ENCODE peak calls at places on chromosomes 1 and 21, in five cellular contexts. E, Q, C, V and B are unnamed samples.

GRCh38 chr1:200890818-200891773 is 3.6 kb upstream of the INAVA start:
- DNase-seq in E (no peak), Q (no peak), C (no peak), V (no peak), B (no peak)

GRCh38 chr1:164586619-164587018 is 27.6 kb downstream of the PBX1 start:
- DNase-seq in E (no peak), Q (no peak), C (no peak), V (no peak), B (no peak)

GRCh38 chr1:67114162-67114561 is 20.6 kb downstream of the C1orf141 start:
- DNase-seq in E (no peak), Q (no peak), C (no peak), V (no peak), B (no peak)

GRCh38 chr1:12525311-12526181 is 92.5 kb downstream of the DHRS3 start:
- DNase-seq in E (peak; percentile 75), Q (no peak), C (peak; percentile 44), V (no peak), B (no peak)

GRCh38 chr1:26020941-26021646 is 481 bp upstream of the EXTL1 start:
- DNase-seq in E (no peak), Q (no peak), C (no peak), V (no peak), B (no peak)

GRCh38 chr1:25907473-25908058 is 1.3 kb upstream of the STMN1 start:
- DNase-seq in E (no peak), Q (no peak), C (no peak), V (no peak), B (no peak)

GRCh38 chr1:113675299-113675698 is 84.0 kb downstream of the PHTF1 start:
- DNase-seq in E (no peak), Q (no peak), C (no peak), V (no peak), B (no peak)

GRCh38 chr1:110135268-110136065 is 14.8 kb upstream of the SLC6A17 start:
- DNase-seq in E (no peak), Q (peak; percentile 61), C (no peak), V (no peak), B (no peak)

GRCh38 chr1:5706239-5706638 is 286.0 kb downstream of the NPHP4 start:
- DNase-seq in E (no peak), Q (no peak), C (no peak), V (no peak), B (no peak)

GRCh38 chr1:232553050-232553754 is 76.7 kb downstream of the SIPA1L2 start:
- DNase-seq in E (peak; percentile 38), Q (peak; percentile 52), C (peak; percentile 76), V (no peak), B (no peak)

GRCh38 chr1:65247419-65248359 is 61.7 kb upstream of the DNAJC6 start:
- DNase-seq in E (no peak), Q (no peak), C (peak; percentile 46), V (no peak), B (no peak)

GRCh38 chr1:183195146-183195571 is 9.1 kb downstream of the LAMC2 start:
- DNase-seq in E (no peak), Q (no peak), C (no peak), V (no peak), B (no peak)

GRCh38 chr1:69946935-69947334 is 258.4 kb downstream of the LRRC40 start:
- DNase-seq in E (no peak), Q (no peak), C (no peak), V (no peak), B (no peak)

GRCh38 chr1:82086739-82087138 is 286.0 kb downstream of the ADGRL2 start:
- DNase-seq in E (no peak), Q (no peak), C (no peak), V (no peak), B (no peak)

GRCh38 chr1:18955442-18956188 is 861 bp downstream of the IFFO2 start:
- DNase-seq in E (no peak), Q (no peak), C (peak; percentile 42), V (peak; percentile 46), B (peak; percentile 63)

GRCh38 chr1:235078927-235079381 is 49.7 kb downstream of the TOMM20 start:
- DNase-seq in E (no peak), Q (no peak), C (no peak), V (no peak), B (no peak)

GRCh38 chr1:31366796-31367195 is 6.1 kb downstream of the FABP3 start:
- DNase-seq in E (no peak), Q (no peak), C (no peak), V (no peak), B (no peak)

GRCh38 chr1:245500546-245500945 is 345.8 kb downstream of the KIF26B start:
- DNase-seq in E (no peak), Q (no peak), C (no peak), V (no peak), B (no peak)

GRCh38 chr1:94560333-94560732 is 18.8 kb upstream of the F3 start:
- DNase-seq in E (no peak), Q (no peak), C (no peak), V (no peak), B (no peak)

GRCh38 chr1:156858555-156858956 is 361 bp downstream of the INSRR start:
- DNase-seq in E (no peak), Q (no peak), C (peak; percentile 84), V (no peak), B (no peak)

GRCh38 chr1:245370905-245371581 is 216.3 kb downstream of the KIF26B start:
- DNase-seq in E (no peak), Q (peak; percentile 7), C (peak; percentile 68), V (no peak), B (no peak)

GRCh38 chr1:26169201-26169600 is 438 bp upstream of the C1orf232 start:
- DNase-seq in E (no peak), Q (no peak), C (no peak), V (no peak), B (no peak)

GRCh38 chr1:203143671-203144070 is 16.1 kb downstream of the ADORA1 start:
- DNase-seq in E (no peak), Q (no peak), C (no peak), V (no peak), B (no peak)

GRCh38 chr1:201320168-201320842 is 37.0 kb downstream of the PKP1 start:
- DNase-seq in E (no peak), Q (no peak), C (no peak), V (no peak), B (no peak)

GRCh38 chr1:155968670-155969069 is 9.7 kb downstream of the ARHGEF2 start:
- DNase-seq in E (no peak), Q (no peak), C (no peak), V (no peak), B (no peak)

GRCh38 chr1:211267204-211267857 is 8.2 kb downstream of the RCOR3 start:
- DNase-seq in E (no peak), Q (no peak), C (no peak), V (no peak), B (no peak)

GRCh38 chr1:27044613-27045091 is 32.0 kb upstream of the TENT5B start:
- DNase-seq in E (peak; percentile 91), Q (peak; percentile 15), C (peak; percentile 95), V (peak; percentile 86), B (peak; percentile 92)

GRCh38 chr1:162019006-162019405 is 4.7 kb downstream of the OLFML2B start:
- DNase-seq in E (no peak), Q (peak; percentile 99), C (no peak), V (no peak), B (no peak)

GRCh38 chr21:34635307-34635706 is 20.4 kb upstream of the RCAN1 start:
- DNase-seq in E (no peak), Q (no peak), C (peak; percentile 16), V (no peak), B (no peak)

GRCh38 chr1:154006136-154006535 is 15.6 kb downstream of the RPS27 start:
- DNase-seq in E (no peak), Q (no peak), C (no peak), V (no peak), B (no peak)

GRCh38 chr1:178484698-178485225 is 12.0 kb downstream of the CLEC20A start:
- DNase-seq in E (no peak), Q (no peak), C (no peak), V (no peak), B (no peak)

GRCh38 chr1:110495926-110496600 is 22.9 kb downstream of the KCNA10 start:
- DNase-seq in E (peak; percentile 79), Q (peak; percentile 44), C (peak; percentile 95), V (peak; percentile 69), B (peak; percentile 72)

GRCh38 chr1:41698916-41699860 is 214.7 kb upstream of the EDN2 start:
- DNase-seq in E (no peak), Q (no peak), C (no peak), V (no peak), B (no peak)

GRCh38 chr1:222582099-222582774 is 7.5 kb downstream of the TAF1A start:
- DNase-seq in E (no peak), Q (no peak), C (no peak), V (no peak), B (no peak)

GRCh38 chr1:114181356-114181755 is 27.7 kb upstream of the SYT6 start:
- DNase-seq in E (no peak), Q (no peak), C (no peak), V (no peak), B (no peak)

GRCh38 chr1:243748706-243749283 is 101.2 kb downstream of the AKT3 start:
- DNase-seq in E (no peak), Q (peak; percentile 56), C (peak; percentile 35), V (no peak), B (no peak)

GRCh38 chr1:26274801-26275425 is 5.0 kb upstream of the SH3BGRL3 start:
- DNase-seq in E (no peak), Q (no peak), C (no peak), V (no peak), B (no peak)